ENCODE peak calls at places on chromosomes 7 and 10, in four cellular contexts. H is Panc1, D is coronary artery, N is endodermal cell. M is an unnamed sample.

GRCh38 chr7:135260930-135261721 is 27.5 kb downstream of the STRA8 start:
- DNase-seq in H (no peak), D (no peak), N (peak; percentile 34), M (no peak)

GRCh38 chr10:131280101-131280500 is 31.4 kb downstream of the TCERG1L start:
- DNase-seq in H (no peak), D (no peak), N (peak; percentile 78), M (no peak)

GRCh38 chr10:13559124-13559700 is 27.6 kb upstream of the PRPF18 start:
- DNase-seq in H (no peak), D (no peak), N (no peak), M (no peak)

GRCh38 chr7:87702326-87702725 is 74.1 kb downstream of the RUNDC3B start:
- DNase-seq in H (no peak), D (no peak), N (no peak), M (peak; percentile 25)

GRCh38 chr10:110403593-110403992 is 94.1 kb upstream of the DUSP5 start:
- DNase-seq in H (no peak), D (no peak), N (no peak), M (no peak)

GRCh38 chr7:39184387-39184786 is 206.7 kb downstream of the POU6F2 start:
- DNase-seq in H (no peak), D (no peak), N (no peak), M (no peak)

GRCh38 chr10:132515811-132516726 is 21.5 kb upstream of the INPP5A start:
- DNase-seq in H (no peak), D (peak; percentile 71), N (peak; percentile 46), M (peak; percentile 15)

GRCh38 chr7:7653568-7654187 is 13.1 kb downstream of the UMAD1 start:
- DNase-seq in H (no peak), D (no peak), N (peak; percentile 91), M (peak; percentile 11)

GRCh38 chr10:13614530-13615332 is 28.0 kb downstream of the PRPF18 start:
- DNase-seq in H (no peak), D (no peak), N (peak; percentile 67), M (peak; percentile 37)

GRCh38 chr10:113569576-113569975 is 16.7 kb downstream of the HABP2 start:
- DNase-seq in H (no peak), D (no peak), N (no peak), M (no peak)

GRCh38 chr10:63005246-63005645 is 127.9 kb upstream of the NRBF2 start:
- DNase-seq in H (no peak), D (no peak), N (no peak), M (peak; percentile 50)

GRCh38 chr7:140697447-140698143 is 1.1 kb downstream of the NDUFB2 start:
- DNase-seq in H (no peak), D (no peak), N (no peak), M (peak; percentile 46)

GRCh38 chr7:98831641-98832221 is 38.1 kb downstream of the TMEM130 start:
- DNase-seq in H (no peak), D (no peak), N (peak; percentile 85), M (peak; percentile 57)

GRCh38 chr10:109913351-109913902 is 9.9 kb downstream of the XPNPEP1 start:
- DNase-seq in H (no peak), D (no peak), N (no peak), M (no peak)

GRCh38 chr10:71381611-71382010 is 15.1 kb upstream of the CDH23 start:
- DNase-seq in H (no peak), D (no peak), N (no peak), M (no peak)

GRCh38 chr7:54995631-54996340 is 23.0 kb upstream of the EGFR start:
- DNase-seq in H (peak; percentile 84), D (no peak), N (no peak), M (peak; percentile 47)

GRCh38 chr10:11782793-11783557 is 40.2 kb upstream of the PROSER2 start:
- DNase-seq in H (peak; percentile 24), D (no peak), N (peak; percentile 49), M (peak; percentile 78)

GRCh38 chr10:30980951-30981616 is 50.6 kb downstream of the ZNF438 start:
- DNase-seq in H (no peak), D (no peak), N (no peak), M (peak; percentile 63)

GRCh38 chr7:108202743-108203142 is 72.6 kb upstream of the LAMB4 start:
- DNase-seq in H (no peak), D (no peak), N (peak; percentile 65), M (no peak)

GRCh38 chr10:46526682-46527038 is 29.8 kb downstream of the GPRIN2 start:
- DNase-seq in H (no peak), D (no peak), N (peak; percentile 66), M (peak; percentile 60)

GRCh38 chr7:113824117-113824823 is 94.5 kb downstream of the PPP1R3A start:
- DNase-seq in H (no peak), D (no peak), N (no peak), M (no peak)

GRCh38 chr7:50771120-50772002 is 11.3 kb downstream of the GRB10 start:
- DNase-seq in H (no peak), D (no peak), N (no peak), M (peak; percentile 43)

GRCh38 chr10:6721480-6721879 is 141.4 kb upstream of the PRKCQ start:
- DNase-seq in H (no peak), D (no peak), N (no peak), M (peak; percentile 79)

GRCh38 chr10:78856421-78856820 is 212.3 kb upstream of the ZMIZ1 start:
- DNase-seq in H (no peak), D (peak; percentile 75), N (no peak), M (no peak)

GRCh38 chr10:60454336-60454735 is 64.7 kb upstream of the ANK3 start:
- DNase-seq in H (no peak), D (no peak), N (no peak), M (no peak)

GRCh38 chr7:127809285-127809702 is 157.3 kb downstream of the SND1 start:
- DNase-seq in H (no peak), D (no peak), N (no peak), M (peak; percentile 54)

GRCh38 chr7:3300221-3300650 is 816 bp upstream of the SDK1 start:
- DNase-seq in H (no peak), D (peak; percentile 76), N (peak; percentile 73), M (no peak)
- H3K4me3 ChIP-seq in H (peak overlapping the region; percentile 59), D (peak overlapping the region; percentile 94), N (peak overlapping the region; percentile 75), M (peak overlapping the region; percentile 52)

GRCh38 chr10:103057980-103058568 is 135.0 kb downstream of the NT5C2 start:
- DNase-seq in H (no peak), D (no peak), N (peak; percentile 13), M (no peak)

GRCh38 chr10:103067484-103067883 is 125.6 kb downstream of the NT5C2 start:
- DNase-seq in H (no peak), D (no peak), N (peak; percentile 8), M (no peak)

GRCh38 chr10:103067951-103068350 is 125.1 kb downstream of the NT5C2 start:
- DNase-seq in H (no peak), D (no peak), N (peak; percentile 28), M (no peak)

GRCh38 chr10:103066141-103067098 is 126.7 kb downstream of the NT5C2 start:
- DNase-seq in H (no peak), D (no peak), N (peak; percentile 36), M (no peak)

DNA sequence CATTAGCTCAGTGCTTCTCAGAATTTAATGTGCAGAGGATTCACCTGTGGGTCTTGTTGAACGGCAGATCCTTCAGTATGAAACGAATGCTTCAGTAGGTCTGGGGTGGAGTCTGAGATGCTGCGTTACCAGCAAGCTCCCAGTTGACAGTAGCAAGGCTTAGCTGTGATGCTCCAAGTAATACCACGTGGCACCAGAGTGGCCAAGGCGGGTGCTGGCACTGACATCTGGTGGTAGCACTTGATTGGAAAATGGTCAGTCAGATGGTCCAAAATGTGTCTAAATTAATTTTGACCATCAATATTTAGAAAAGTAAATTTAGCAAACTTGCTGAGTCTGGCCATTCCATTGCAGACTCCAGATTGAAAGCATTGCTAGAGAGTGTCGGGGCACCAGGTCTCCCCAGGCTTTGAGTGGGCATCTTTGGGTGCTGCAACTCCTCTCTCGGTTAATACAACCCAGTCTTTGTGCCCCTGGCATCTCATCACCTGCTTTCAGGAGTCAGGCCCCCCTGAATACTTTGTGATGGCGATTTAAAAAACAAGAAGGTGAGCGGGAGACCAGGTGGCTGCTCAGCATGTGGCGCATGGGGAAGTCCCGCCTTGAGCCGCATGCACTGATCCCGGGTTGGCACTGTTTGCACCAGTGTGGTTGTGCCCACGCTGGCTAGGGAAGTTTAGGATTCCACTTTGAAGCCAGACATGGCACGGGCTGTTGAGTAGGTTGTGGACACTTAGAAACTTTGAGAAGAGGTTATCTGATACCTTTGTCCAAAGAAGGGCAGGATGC is 130.0 kb downstream of the NT5C2 start:
- DNase-seq in H (no peak), D (no peak), N (peak; percentile 49), M (no peak)
- TF ChIP-seq CTCF in H (peak; percentile 57), D (no peak), N (peak; percentile 44), M (no peak)

GRCh38 chr10:19043431-19043830 is 5.2 kb upstream of the MALRD1 start:
- DNase-seq in H (no peak), D (no peak), N (no peak), M (peak; percentile 5)
- H3K4me3 ChIP-seq in H (no peak overlapping the region), D (no peak overlapping the region), N (no peak overlapping the region), M (no peak overlapping the region)

GRCh38 chr7:119943932-119944600 is 328.9 kb upstream of the KCND2 start:
- DNase-seq in H (no peak), D (no peak), N (no peak), M (no peak)

GRCh38 chr7:119944601-119944972 is 328.4 kb upstream of the KCND2 start:
- DNase-seq in H (no peak), D (no peak), N (no peak), M (no peak)

GRCh38 chr7:119949053-119949452 is 323.9 kb upstream of the KCND2 start:
- DNase-seq in H (no peak), D (no peak), N (no peak), M (no peak)

DNA sequence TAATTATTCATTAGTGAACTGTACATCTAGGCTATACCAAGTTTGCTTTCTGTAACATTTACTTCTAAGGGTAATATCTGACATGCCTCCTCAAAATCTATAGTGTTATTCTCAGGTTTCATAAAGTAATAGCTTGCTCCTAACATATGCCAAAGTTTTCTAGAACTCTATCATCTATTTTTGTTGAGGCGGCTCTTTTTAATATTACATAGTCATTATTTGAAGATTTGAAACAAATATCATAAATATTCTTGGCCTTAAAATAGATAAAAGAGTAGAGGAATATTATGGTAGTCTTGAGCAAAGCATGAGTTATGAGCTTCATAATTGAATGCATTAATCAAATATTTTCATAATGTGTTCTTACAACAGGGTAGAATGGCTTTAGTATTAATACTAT is 327.2 kb upstream of the KCND2 start:
- DNase-seq in H (no peak), D (no peak), N (no peak), M (no peak)
- TF ChIP-seq CTCF in H (no peak), D (no peak), N (no peak), M (no peak)

DNA sequence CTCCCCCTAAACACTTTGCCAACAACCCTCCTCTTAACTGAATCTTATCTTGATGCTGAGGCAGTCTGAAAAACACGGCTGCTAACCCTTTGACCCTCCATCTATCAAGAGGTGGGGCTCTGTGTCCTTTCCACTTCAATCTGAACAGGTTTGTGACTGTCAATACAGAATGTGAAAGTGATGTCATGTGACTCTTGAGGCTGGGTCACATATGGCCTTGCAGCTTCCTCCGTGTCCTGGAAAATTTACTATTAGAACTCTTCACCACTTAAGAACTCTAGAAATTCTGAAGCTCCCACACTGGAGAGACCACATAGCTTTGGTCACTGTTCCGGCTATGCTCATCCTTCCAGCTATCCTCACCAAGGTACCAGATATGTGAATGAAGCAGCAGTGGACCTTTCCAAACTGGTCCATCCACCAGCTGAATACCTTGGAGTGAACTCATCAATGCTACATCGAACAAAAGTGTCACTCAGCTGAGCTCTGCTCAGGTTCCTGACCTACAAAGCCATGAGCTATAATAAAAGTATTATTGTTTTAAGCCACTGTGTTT is 30.7 kb upstream of the ASAH2 start:
- DNase-seq in H (no peak), D (no peak), N (no peak), M (no peak)
- H3K4me3 ChIP-seq in H (no peak overlapping the region), D (no peak overlapping the region), N (no peak overlapping the region), M (no peak overlapping the region)